ENCODE peak calls at places on chromosomes 16 and 17, in eight cellular contexts. One of them, this sample, is unnamed.
A peak's percentile ranks its signal among the peaks of the same experiment; 100 is the strongest.

GRCh38 chr17:7842950-7843535 is 9.0 kb downstream of the KDM6B start:
- DNase-seq in BE2C: peak; percentile 52
- DNase-seq in neural progenitor cell: peak; percentile 54
- DNase-seq in ovary: peak; percentile 82
- DNase-seq in mammary epithelial cell: no peak
- DNase-seq in thoracic aorta: no peak
- DNase-seq in H1: peak; percentile 76
- DNase-seq in AG04450: peak; percentile 75
- DNase-seq in this sample: no peak

GRCh38 chr17:10048951-10049350 is 143.9 kb upstream of the RCVRN start:
- DNase-seq in BE2C: no peak
- DNase-seq in neural progenitor cell: no peak
- DNase-seq in ovary: no peak
- DNase-seq in mammary epithelial cell: no peak
- DNase-seq in thoracic aorta: no peak
- DNase-seq in H1: no peak
- DNase-seq in AG04450: no peak
- DNase-seq in this sample: no peak

GRCh38 chr17:4329838-4330237 is 36.6 kb downstream of the UBE2G1 start:
- DNase-seq in BE2C: no peak
- DNase-seq in neural progenitor cell: no peak
- DNase-seq in ovary: no peak
- DNase-seq in mammary epithelial cell: peak; percentile 96
- DNase-seq in thoracic aorta: no peak
- DNase-seq in H1: no peak
- DNase-seq in AG04450: peak; percentile 83
- DNase-seq in this sample: no peak

GRCh38 chr16:4420703-4421102 is 4.3 kb upstream of the CORO7 start:
- DNase-seq in BE2C: no peak
- DNase-seq in neural progenitor cell: no peak
- DNase-seq in ovary: no peak
- DNase-seq in mammary epithelial cell: no peak
- DNase-seq in thoracic aorta: no peak
- DNase-seq in H1: no peak
- DNase-seq in AG04450: no peak
- DNase-seq in this sample: no peak

GRCh38 chr17:3956983-3957382 is 7.3 kb downstream of the ATP2A3 start:
- DNase-seq in BE2C: no peak
- DNase-seq in neural progenitor cell: no peak
- DNase-seq in ovary: no peak
- DNase-seq in mammary epithelial cell: no peak
- DNase-seq in thoracic aorta: no peak
- DNase-seq in H1: no peak
- DNase-seq in AG04450: no peak
- DNase-seq in this sample: no peak

GRCh38 chr17:82330322-82331239 is 3.0 kb downstream of the SECTM1 start:
- DNase-seq in BE2C: peak; percentile 97
- DNase-seq in neural progenitor cell: no peak
- DNase-seq in ovary: no peak
- DNase-seq in mammary epithelial cell: peak; percentile 49
- DNase-seq in thoracic aorta: no peak
- DNase-seq in H1: no peak
- DNase-seq in AG04450: peak; percentile 30
- DNase-seq in this sample: no peak

GRCh38 chr17:81040791-81041337 is 5.9 kb downstream of the BAIAP2 start:
- DNase-seq in BE2C: no peak
- DNase-seq in neural progenitor cell: peak; percentile 52
- DNase-seq in ovary: no peak
- DNase-seq in mammary epithelial cell: no peak
- DNase-seq in thoracic aorta: no peak
- DNase-seq in H1: peak; percentile 78
- DNase-seq in AG04450: no peak
- DNase-seq in this sample: peak; percentile 63

GRCh38 chr16:48608871-48609452 is 1.0 kb downstream of the N4BP1 start:
- DNase-seq in BE2C: peak; percentile 57
- DNase-seq in neural progenitor cell: no peak
- DNase-seq in ovary: peak; percentile 38
- DNase-seq in mammary epithelial cell: no peak
- DNase-seq in thoracic aorta: no peak
- DNase-seq in H1: no peak
- DNase-seq in AG04450: no peak
- DNase-seq in this sample: peak; percentile 40

GRCh38 chr16:48734220-48734619 is 124.2 kb upstream of the N4BP1 start:
- DNase-seq in BE2C: no peak
- DNase-seq in neural progenitor cell: peak; percentile 30
- DNase-seq in ovary: no peak
- DNase-seq in mammary epithelial cell: no peak
- DNase-seq in thoracic aorta: no peak
- DNase-seq in H1: no peak
- DNase-seq in AG04450: no peak
- DNase-seq in this sample: no peak

GRCh38 chr16:83899272-83899897 is 470 bp downstream of the MLYCD start:
- DNase-seq in BE2C: peak; percentile 57
- DNase-seq in neural progenitor cell: peak; percentile 82
- DNase-seq in ovary: peak; percentile 39
- DNase-seq in mammary epithelial cell: peak; percentile 53
- DNase-seq in thoracic aorta: no peak
- DNase-seq in H1: peak; percentile 76
- DNase-seq in AG04450: peak; percentile 13
- DNase-seq in this sample: peak; percentile 70

GRCh38 chr17:13005530-13005929 is 12.3 kb downstream of the ELAC2 start:
- DNase-seq in BE2C: no peak
- DNase-seq in neural progenitor cell: no peak
- DNase-seq in ovary: no peak
- DNase-seq in mammary epithelial cell: no peak
- DNase-seq in thoracic aorta: no peak
- DNase-seq in H1: no peak
- DNase-seq in AG04450: no peak
- DNase-seq in this sample: no peak

GRCh38 chr17:68057531-68057952 is 22.0 kb downstream of the KPNA2 start:
- DNase-seq in BE2C: peak; percentile 27
- DNase-seq in neural progenitor cell: no peak
- DNase-seq in ovary: no peak
- DNase-seq in mammary epithelial cell: no peak
- DNase-seq in thoracic aorta: no peak
- DNase-seq in H1: no peak
- DNase-seq in AG04450: no peak
- DNase-seq in this sample: no peak

GRCh38 chr17:74426551-74427047 is 5.3 kb upstream of the GPRC5C start:
- DNase-seq in BE2C: no peak
- DNase-seq in neural progenitor cell: no peak
- DNase-seq in ovary: no peak
- DNase-seq in mammary epithelial cell: no peak
- DNase-seq in thoracic aorta: no peak
- DNase-seq in H1: no peak
- DNase-seq in AG04450: no peak
- DNase-seq in this sample: no peak

GRCh38 chr16:22139732-22140131 is 22.6 kb upstream of the SDR42E2 start:
- DNase-seq in BE2C: no peak
- DNase-seq in neural progenitor cell: no peak
- DNase-seq in ovary: no peak
- DNase-seq in mammary epithelial cell: no peak
- DNase-seq in thoracic aorta: no peak
- DNase-seq in H1: no peak
- DNase-seq in AG04450: no peak
- DNase-seq in this sample: no peak

GRCh38 chr16:22144520-22144919 is 17.8 kb upstream of the SDR42E2 start:
- DNase-seq in BE2C: no peak
- DNase-seq in neural progenitor cell: no peak
- DNase-seq in ovary: no peak
- DNase-seq in mammary epithelial cell: no peak
- DNase-seq in thoracic aorta: no peak
- DNase-seq in H1: no peak
- DNase-seq in AG04450: no peak
- DNase-seq in this sample: no peak

GRCh38 chr16:22138482-22138881 is 23.8 kb upstream of the SDR42E2 start:
- DNase-seq in BE2C: no peak
- DNase-seq in neural progenitor cell: no peak
- DNase-seq in ovary: no peak
- DNase-seq in mammary epithelial cell: no peak
- DNase-seq in thoracic aorta: no peak
- DNase-seq in H1: no peak
- DNase-seq in AG04450: no peak
- DNase-seq in this sample: no peak

GRCh38 chr16:22139008-22139407 is 23.3 kb upstream of the SDR42E2 start:
- DNase-seq in BE2C: no peak
- DNase-seq in neural progenitor cell: no peak
- DNase-seq in ovary: no peak
- DNase-seq in mammary epithelial cell: peak; percentile 37
- DNase-seq in thoracic aorta: no peak
- DNase-seq in H1: no peak
- DNase-seq in AG04450: no peak
- DNase-seq in this sample: no peak

DNA sequence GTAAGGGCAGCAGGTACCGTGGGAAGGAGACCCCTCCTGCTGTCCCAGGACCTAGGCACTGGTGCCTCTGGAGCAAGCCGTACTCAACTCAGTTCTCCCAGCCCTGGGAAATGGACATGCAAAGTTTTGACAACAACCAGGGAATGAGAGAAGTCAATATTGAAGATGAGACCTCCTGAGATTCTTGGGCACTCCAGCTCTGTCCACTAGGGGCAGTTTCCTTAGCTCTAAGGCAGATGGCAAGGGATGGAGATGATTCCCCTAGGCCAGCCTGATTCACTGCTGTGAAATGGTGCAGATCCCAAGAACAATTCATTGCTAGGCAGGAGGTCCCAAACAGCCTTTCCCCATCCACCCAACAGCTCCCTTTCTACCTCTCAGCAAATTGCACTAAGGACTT is 20.6 kb upstream of the SDR42E2 start:
- DNase-seq in BE2C: peak; percentile 24
- DNase-seq in neural progenitor cell: peak; percentile 59
- DNase-seq in ovary: no peak
- DNase-seq in mammary epithelial cell: peak; percentile 13
- DNase-seq in thoracic aorta: no peak
- DNase-seq in H1: peak; percentile 59
- DNase-seq in AG04450: no peak
- DNase-seq in this sample: no peak
- TF ChIP-seq CTCF in BE2C: peak; percentile 67
- TF ChIP-seq CTCF in neural progenitor cell: peak; percentile 65
- TF ChIP-seq CTCF in ovary: no peak
- TF ChIP-seq CTCF in mammary epithelial cell: peak; percentile 64
- TF ChIP-seq CTCF in thoracic aorta: no peak
- TF ChIP-seq CTCF in H1: peak; percentile 88
- TF ChIP-seq CTCF in AG04450: peak; percentile 61
- TF ChIP-seq CTCF in this sample: no peak

GRCh38 chr16:57994361-57994760 is 6.1 kb downstream of the ZNF319 start:
- DNase-seq in BE2C: peak; percentile 1
- DNase-seq in neural progenitor cell: no peak
- DNase-seq in ovary: no peak
- DNase-seq in mammary epithelial cell: no peak
- DNase-seq in thoracic aorta: no peak
- DNase-seq in H1: no peak
- DNase-seq in AG04450: no peak
- DNase-seq in this sample: no peak

GRCh38 chr16:57993897-57994296 is 6.6 kb downstream of the ZNF319 start:
- DNase-seq in BE2C: no peak
- DNase-seq in neural progenitor cell: no peak
- DNase-seq in ovary: no peak
- DNase-seq in mammary epithelial cell: no peak
- DNase-seq in thoracic aorta: no peak
- DNase-seq in H1: no peak
- DNase-seq in AG04450: no peak
- DNase-seq in this sample: no peak

GRCh38 chr16:57993452-57993851 is 7.0 kb downstream of the ZNF319 start:
- DNase-seq in BE2C: peak; percentile 10
- DNase-seq in neural progenitor cell: no peak
- DNase-seq in ovary: no peak
- DNase-seq in mammary epithelial cell: peak; percentile 36
- DNase-seq in thoracic aorta: no peak
- DNase-seq in H1: no peak
- DNase-seq in AG04450: no peak
- DNase-seq in this sample: no peak

GRCh38 chr16:57995721-57996405 is 4.6 kb downstream of the ZNF319 start:
- DNase-seq in BE2C: no peak
- DNase-seq in neural progenitor cell: no peak
- DNase-seq in ovary: no peak
- DNase-seq in mammary epithelial cell: no peak
- DNase-seq in thoracic aorta: no peak
- DNase-seq in H1: no peak
- DNase-seq in AG04450: no peak
- DNase-seq in this sample: no peak

GRCh38 chr16:57994778-57995177 is 5.7 kb downstream of the ZNF319 start:
- DNase-seq in BE2C: peak; percentile 78
- DNase-seq in neural progenitor cell: peak; percentile 81
- DNase-seq in ovary: no peak
- DNase-seq in mammary epithelial cell: peak; percentile 22
- DNase-seq in thoracic aorta: no peak
- DNase-seq in H1: no peak
- DNase-seq in AG04450: no peak
- DNase-seq in this sample: peak; percentile 70
- TF ChIP-seq CTCF in BE2C: peak; percentile 73
- TF ChIP-seq CTCF in neural progenitor cell: peak; percentile 62
- TF ChIP-seq CTCF in ovary: no peak
- TF ChIP-seq CTCF in mammary epithelial cell: peak; percentile 29
- TF ChIP-seq CTCF in thoracic aorta: no peak
- TF ChIP-seq CTCF in H1: peak; percentile 64
- TF ChIP-seq CTCF in AG04450: peak; percentile 32
- TF ChIP-seq CTCF in this sample: peak; percentile 16

GRCh38 chr16:86725401-86725800 is 147.1 kb downstream of the FOXL1 start:
- DNase-seq in BE2C: no peak
- DNase-seq in neural progenitor cell: no peak
- DNase-seq in ovary: no peak
- DNase-seq in mammary epithelial cell: no peak
- DNase-seq in thoracic aorta: no peak
- DNase-seq in H1: no peak
- DNase-seq in AG04450: peak; percentile 27
- DNase-seq in this sample: no peak
- TF ChIP-seq CTCF in BE2C: no peak
- TF ChIP-seq CTCF in neural progenitor cell: no peak
- TF ChIP-seq CTCF in ovary: no peak
- TF ChIP-seq CTCF in mammary epithelial cell: no peak
- TF ChIP-seq CTCF in thoracic aorta: no peak
- TF ChIP-seq CTCF in H1: no peak
- TF ChIP-seq CTCF in AG04450: no peak
- TF ChIP-seq CTCF in this sample: no peak

DNA sequence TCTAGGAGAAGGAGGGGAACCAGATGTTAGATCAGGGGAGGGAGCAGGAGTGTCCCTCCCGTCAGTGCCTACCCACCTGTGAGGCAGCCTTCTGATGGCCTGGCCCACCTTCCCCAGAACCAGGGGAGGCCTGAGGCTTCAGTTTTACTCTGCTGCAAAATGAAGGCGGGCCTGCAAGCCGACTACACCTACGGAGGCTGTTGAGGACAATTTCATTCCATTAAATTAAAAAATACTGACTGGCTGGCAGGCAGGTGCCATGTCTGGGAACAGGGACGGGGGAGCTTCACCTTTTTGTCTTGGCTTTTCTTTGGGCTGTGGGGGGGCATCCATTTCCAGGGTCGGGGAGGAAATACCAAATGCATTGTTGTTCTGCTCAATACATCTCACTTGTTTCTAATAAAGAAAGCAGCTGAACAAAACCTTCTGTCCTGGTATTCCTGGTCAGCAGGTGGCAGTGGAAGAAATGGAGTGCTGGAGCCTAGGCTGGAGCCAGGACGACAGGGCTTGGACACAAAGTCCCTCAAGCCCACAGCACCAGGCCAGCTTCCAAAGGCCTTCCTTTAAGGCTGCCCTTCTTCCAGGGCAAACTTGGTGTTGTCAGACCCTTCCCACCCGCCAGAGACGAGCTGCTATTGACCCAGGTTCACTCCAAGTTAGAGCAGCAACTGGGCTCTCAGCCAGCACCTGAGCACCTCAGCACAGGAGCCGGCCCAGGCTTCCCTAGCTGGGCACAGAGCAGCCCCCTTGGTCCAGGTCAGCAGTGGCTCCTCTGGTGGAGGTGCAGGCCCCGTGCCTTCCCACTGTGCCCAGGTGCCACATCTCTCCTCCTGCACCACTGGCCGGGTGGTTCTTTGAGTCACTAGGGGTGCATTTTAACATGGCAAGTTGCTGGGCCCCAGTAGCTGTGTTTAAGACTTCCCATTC is 23.5 kb downstream of the PLCD3 start:
- DNase-seq in BE2C: no peak
- DNase-seq in neural progenitor cell: no peak
- DNase-seq in ovary: no peak
- DNase-seq in mammary epithelial cell: no peak
- DNase-seq in thoracic aorta: no peak
- DNase-seq in H1: no peak
- DNase-seq in AG04450: no peak
- DNase-seq in this sample: no peak
- TF ChIP-seq CTCF in BE2C: peak; percentile 20
- TF ChIP-seq CTCF in neural progenitor cell: no peak
- TF ChIP-seq CTCF in ovary: no peak
- TF ChIP-seq CTCF in mammary epithelial cell: no peak
- TF ChIP-seq CTCF in thoracic aorta: no peak
- TF ChIP-seq CTCF in H1: no peak
- TF ChIP-seq CTCF in AG04450: peak; percentile 7
- TF ChIP-seq CTCF in this sample: no peak